ENCODE peak calls at places on chromosomes 16 and 17, in four cellular contexts. C, I, U and Q are unnamed samples.

GRCh38 chr17:56772442-56772841 is 61.3 kb downstream of the C17orf67 start:
- DNase-seq in C (no peak), I (no peak), U (peak), Q (no peak)

GRCh38 chr17:81526662-81527571 is 1.3 kb upstream of the FSCN2 start:
- DNase-seq in C (no peak), I (no peak), U (no peak), Q (no peak)

GRCh38 chr17:69402052-69402451 is 12.4 kb upstream of the MAP2K6 start:
- DNase-seq in C (no peak), I (no peak), U (peak), Q (no peak)

GRCh38 chr16:27333549-27333948 is 19.8 kb downstream of the IL4R start:
- DNase-seq in C (no peak), I (no peak), U (no peak), Q (no peak)

GRCh38 chr17:60941028-60941427 is 263.4 kb downstream of the BCAS3 start:
- DNase-seq in C (no peak), I (no peak), U (no peak), Q (no peak)

GRCh38 chr16:53744449-53744848 is 40.5 kb downstream of the FTO start:
- DNase-seq in C (no peak), I (no peak), U (peak), Q (no peak)

GRCh38 chr17:27959382-27959709 is 66.2 kb upstream of the LYRM9 start:
- DNase-seq in C (no peak), I (no peak), U (no peak), Q (no peak)

GRCh38 chr17:57726213-57726612 is 18.9 kb downstream of the CCDC182 start:
- DNase-seq in C (no peak), I (no peak), U (no peak), Q (no peak)

GRCh38 chr16:67677712-67678111 is 11.1 kb downstream of the C16orf86 start:
- DNase-seq in C (no peak), I (no peak), U (no peak), Q (no peak)

GRCh38 chr17:14161419-14161818 is 75.2 kb downstream of the CDRT15 start:
- DNase-seq in C (no peak), I (peak), U (no peak), Q (no peak)

GRCh38 chr17:80087346-80088265 is 13.8 kb upstream of the GAA start:
- DNase-seq in C (no peak), I (no peak), U (no peak), Q (no peak)

GRCh38 chr17:49573510-49574282 is 2.0 kb upstream of the NXPH3 start:
- DNase-seq in C (no peak), I (no peak), U (no peak), Q (no peak)

GRCh38 chr17:57714660-57715059 is 30.4 kb downstream of the CCDC182 start:
- DNase-seq in C (no peak), I (no peak), U (no peak), Q (no peak)

GRCh38 chr16:3542601-3543373 is 34.4 kb downstream of the NLRC3 start:
- DNase-seq in C (no peak), I (no peak), U (no peak), Q (no peak)

GRCh38 chr17:66378296-66378695 is 75.9 kb downstream of the PRKCA start:
- DNase-seq in C (no peak), I (no peak), U (no peak), Q (no peak)

GRCh38 chr17:1047886-1048470 is 51.0 kb downstream of the TIMM22 start:
- DNase-seq in C (no peak), I (no peak), U (no peak), Q (no peak)

GRCh38 chr17:44043326-44043725 is 23.1 kb downstream of the LSM12 start:
- DNase-seq in C (no peak), I (no peak), U (no peak), Q (no peak)

GRCh38 chr16:70638814-70639792 is 7.3 kb upstream of the IL34 start:
- DNase-seq in C (no peak), I (no peak), U (peak), Q (no peak)

GRCh38 chr16:84565669-84566495 is 52.0 kb downstream of the COTL1 start:
- DNase-seq in C (no peak), I (no peak), U (no peak), Q (no peak)

GRCh38 chr17:4667166-4667565 is 25.7 kb upstream of the ALOX15 start:
- DNase-seq in C (no peak), I (no peak), U (no peak), Q (no peak)

GRCh38 chr17:65314212-65314611 is 177.0 kb downstream of the RGS9 start:
- DNase-seq in C (no peak), I (no peak), U (no peak), Q (no peak)

GRCh38 chr16:48244863-48245195 is 729 bp downstream of the LONP2 start:
- DNase-seq in C (no peak), I (no peak), U (no peak), Q (no peak)

GRCh38 chr17:45372325-45372869 is 55.6 kb upstream of the MAP3K14 start:
- DNase-seq in C (no peak), I (no peak), U (no peak), Q (no peak)

GRCh38 chr17:15157051-15157450 is 108.1 kb downstream of the PMP22 start:
- DNase-seq in C (no peak), I (no peak), U (no peak), Q (no peak)

GRCh38 chr17:45156242-45156641 is 5.4 kb upstream of the HEXIM2 start:
- DNase-seq in C (no peak), I (no peak), U (no peak), Q (no peak)

GRCh38 chr17:31434404-31435050 is 43.1 kb downstream of the RAB11FIP4 start:
- DNase-seq in C (no peak), I (no peak), U (peak), Q (no peak)

GRCh38 chr17:39393732-39394131 is 7.7 kb downstream of the FBXL20 start:
- DNase-seq in C (no peak), I (no peak), U (no peak), Q (no peak)

GRCh38 chr16:1997591-1998359 is 8.0 kb downstream of the SYNGR3 start:
- DNase-seq in C (no peak), I (no peak), U (no peak), Q (no peak)

GRCh38 chr17:6539871-6540270 is 16.5 kb downstream of the PITPNM3 start:
- DNase-seq in C (no peak), I (no peak), U (no peak), Q (no peak)

GRCh38 chr16:88468289-88469129 is 15.4 kb downstream of the ZFPM1 start:
- DNase-seq in C (no peak), I (peak), U (peak), Q (peak)

GRCh38 chr16:88472042-88472441 is 19.0 kb downstream of the ZFPM1 start:
- DNase-seq in C (no peak), I (no peak), U (no peak), Q (no peak)

GRCh38 chr16:88471575-88471974 is 18.5 kb downstream of the ZFPM1 start:
- DNase-seq in C (no peak), I (no peak), U (no peak), Q (no peak)

GRCh38 chr16:88471115-88471514 is 18.0 kb downstream of the ZFPM1 start:
- DNase-seq in C (no peak), I (no peak), U (no peak), Q (no peak)

DNA sequence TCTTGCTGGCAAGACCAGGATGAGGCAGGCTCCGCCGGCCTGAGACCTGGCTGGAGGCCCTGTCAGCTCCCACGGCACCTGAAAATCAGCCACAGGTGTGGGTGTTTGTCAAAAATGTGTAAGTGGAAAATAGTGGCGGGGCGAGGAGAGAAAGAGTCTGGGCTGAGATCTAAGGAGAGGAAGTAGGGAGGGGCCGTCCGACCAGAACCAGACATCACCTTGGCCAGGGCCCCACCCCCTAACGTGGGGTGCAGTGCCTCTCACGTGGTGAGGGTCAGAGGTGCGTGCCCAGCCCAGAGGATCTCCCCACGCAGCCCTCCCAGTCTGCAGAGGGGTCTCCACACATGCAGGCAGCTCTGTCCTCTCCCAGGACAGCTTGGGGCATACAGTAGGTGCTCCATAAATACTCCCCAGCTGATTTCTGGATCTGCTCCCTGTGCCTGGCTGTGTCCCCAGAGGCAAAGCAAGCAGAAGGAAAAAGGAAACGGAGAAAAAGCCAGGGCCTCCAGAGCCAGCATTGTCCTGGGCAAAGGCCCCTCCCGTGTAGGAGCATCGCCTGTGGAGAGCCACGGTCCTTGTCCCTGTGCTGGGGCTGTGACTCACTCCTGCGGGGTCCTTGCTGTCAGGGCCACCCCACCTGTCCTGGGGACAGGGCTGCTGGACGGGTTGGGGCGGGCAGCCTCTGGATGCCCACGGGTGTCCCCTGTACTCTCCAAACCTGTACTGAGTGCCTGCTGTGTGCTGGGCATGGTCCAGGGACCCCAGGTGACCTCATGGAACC is 16.7 kb downstream of the ZFPM1 start:
- DNase-seq in C (no peak), I (no peak), U (no peak), Q (no peak)
- TF ChIP-seq SP1 in C (no peak), I (no peak), U (no peak), Q (no peak)

DNA sequence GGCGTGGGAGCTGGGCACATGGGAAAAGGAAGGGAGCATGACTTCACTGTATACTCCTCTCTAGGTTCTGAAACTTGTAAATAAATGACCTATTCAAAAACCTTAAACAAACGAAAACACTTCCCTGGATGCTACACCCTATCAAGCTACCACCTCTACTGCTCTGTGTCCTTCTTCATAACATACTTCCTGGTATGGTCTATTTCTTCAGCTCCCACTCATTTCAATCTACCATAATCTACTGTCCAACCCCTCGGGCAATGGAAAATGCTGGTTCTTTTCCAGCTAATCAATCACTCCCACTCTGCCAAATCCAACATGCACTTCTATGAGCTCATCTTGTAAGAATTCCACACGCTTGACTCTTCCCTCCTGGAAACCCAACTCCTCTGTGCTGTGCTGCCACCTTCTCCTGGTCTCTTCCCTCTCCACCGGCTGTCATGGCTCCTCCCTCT is 42.4 kb downstream of the AMFR start:
- DNase-seq in C (no peak), I (no peak), U (peak), Q (no peak)
- TF ChIP-seq FOXM1 in C (no peak), I (no peak), U (no peak), Q (no peak)

GRCh38 chr17:63700528-63701441 is 860 bp upstream of the LIMD2 start:
- DNase-seq in C (no peak), I (no peak), U (no peak), Q (no peak)

GRCh38 chr17:63703029-63703428 is 3.1 kb upstream of the LIMD2 start:
- DNase-seq in C (no peak), I (no peak), U (no peak), Q (no peak)

GRCh38 chr17:63702616-63703015 is 2.7 kb upstream of the LIMD2 start:
- DNase-seq in C (no peak), I (no peak), U (no peak), Q (no peak)

GRCh38 chr17:63702223-63702577 is 2.3 kb upstream of the LIMD2 start:
- DNase-seq in C (no peak), I (no peak), U (no peak), Q (no peak)

DNA sequence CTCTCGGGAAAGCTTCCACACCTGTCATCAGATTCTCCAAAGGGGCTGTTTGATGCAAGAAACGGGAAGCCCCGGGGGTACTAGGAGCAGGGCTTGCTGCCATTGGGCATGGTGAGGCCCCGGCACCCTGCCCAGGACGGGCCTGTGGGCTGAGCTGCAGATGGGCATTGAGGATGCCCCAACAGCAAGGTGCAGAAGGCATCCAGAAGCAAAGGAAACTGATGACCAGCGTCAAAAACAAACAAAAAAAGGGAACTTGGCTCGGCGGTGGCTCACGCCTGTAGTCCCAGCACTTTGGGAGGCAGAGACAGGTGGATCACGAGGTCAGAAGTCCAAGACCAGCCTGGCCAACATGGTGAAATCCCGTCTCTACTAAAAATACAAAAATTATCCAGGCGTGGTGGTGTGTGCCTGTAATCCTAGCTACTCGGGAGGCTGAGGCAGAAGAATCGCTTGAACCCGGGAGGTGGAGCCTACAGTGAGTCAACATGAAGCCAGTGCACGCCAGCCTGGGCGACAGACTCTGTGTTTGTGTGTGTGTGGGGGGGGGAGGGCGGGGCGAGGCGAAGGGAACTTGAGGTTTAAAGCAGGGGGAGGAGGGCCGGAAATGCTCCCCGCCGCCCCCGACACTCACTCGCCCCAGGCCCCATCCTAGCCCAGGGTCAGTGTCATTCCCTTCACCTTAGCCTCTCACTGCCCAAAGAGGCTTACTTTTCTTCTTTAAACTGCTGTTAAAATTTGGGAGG is 1.7 kb upstream of the LIMD2 start:
- DNase-seq in C (no peak), I (peak), U (no peak), Q (no peak)
- TF ChIP-seq SP1 in C (no peak), I (no peak), U (no peak), Q (no peak)

GRCh38 chr16:30710971-30711370 is 12.0 kb downstream of the SRCAP start:
- DNase-seq in C (no peak), I (no peak), U (no peak), Q (no peak)
- TF ChIP-seq FOXM1 in C (no peak), I (no peak), U (no peak), Q (no peak)